ENCODE peak calls at places on chromosomes 6 and 20, in five cellular contexts. One of them, this sample, is unnamed.

GRCh38 chr20:3800878-3801260 is 4.8 kb downstream of the CDC25B start:
- DNase-seq in GM12878: no peak
- DNase-seq in Caco-2: no peak
- DNase-seq in pancreas: no peak
- DNase-seq in Calu3: no peak
- DNase-seq in this sample: no peak

GRCh38 chr6:150471276-150471675 is 102.5 kb downstream of the IYD start:
- DNase-seq in Caco-2: no peak
- DNase-seq in GM12878: no peak
- DNase-seq in Calu3: no peak
- DNase-seq in pancreas: no peak
- DNase-seq in this sample: no peak

GRCh38 chr6:113645576-113645970 is 211.6 kb upstream of the MARCKS start:
- DNase-seq in GM12878: no peak
- DNase-seq in Calu3: no peak
- DNase-seq in Caco-2: peak; percentile 67
- DNase-seq in pancreas: no peak
- DNase-seq in this sample: peak; percentile 74

GRCh38 chr6:25623874-25624273 is 28.1 kb upstream of the SCGN start:
- DNase-seq in GM12878: no peak
- DNase-seq in pancreas: no peak
- DNase-seq in Calu3: no peak
- DNase-seq in Caco-2: no peak
- DNase-seq in this sample: peak; percentile 19

GRCh38 chr20:54188132-54188835 is 14.5 kb upstream of the CYP24A1 start:
- DNase-seq in pancreas: no peak
- DNase-seq in Caco-2: peak; percentile 29
- DNase-seq in Calu3: no peak
- DNase-seq in GM12878: no peak
- DNase-seq in this sample: no peak

GRCh38 chr20:64038579-64039292 is 2.8 kb downstream of the C20orf204 start:
- DNase-seq in Caco-2: peak; percentile 97
- DNase-seq in pancreas: peak; percentile 69
- DNase-seq in GM12878: no peak
- DNase-seq in Calu3: peak; percentile 94
- DNase-seq in this sample: peak; percentile 65

GRCh38 chr6:27168108-27168507 is 79.4 kb upstream of the PRSS16 start:
- DNase-seq in GM12878: no peak
- DNase-seq in pancreas: no peak
- DNase-seq in Caco-2: no peak
- DNase-seq in Calu3: no peak
- DNase-seq in this sample: no peak

GRCh38 chr6:74834967-74835366 is 370.9 kb downstream of the COL12A1 start:
- DNase-seq in pancreas: no peak
- DNase-seq in Caco-2: no peak
- DNase-seq in GM12878: no peak
- DNase-seq in Calu3: no peak
- DNase-seq in this sample: no peak

GRCh38 chr6:74785236-74785635 is 420.6 kb downstream of the COL12A1 start:
- DNase-seq in GM12878: no peak
- DNase-seq in Calu3: no peak
- DNase-seq in Caco-2: no peak
- DNase-seq in pancreas: no peak
- DNase-seq in this sample: peak; percentile 12

GRCh38 chr6:137849709-137850093 is 17.4 kb upstream of the TNFAIP3 start:
- DNase-seq in GM12878: no peak
- DNase-seq in Caco-2: no peak
- DNase-seq in Calu3: no peak
- DNase-seq in pancreas: no peak
- DNase-seq in this sample: peak; percentile 39

GRCh38 chr6:56845027-56845426 is 109.9 kb upstream of the BEND6 start:
- DNase-seq in pancreas: no peak
- DNase-seq in Calu3: no peak
- DNase-seq in GM12878: no peak
- DNase-seq in Caco-2: no peak
- DNase-seq in this sample: no peak

GRCh38 chr6:130046711-130047439 is 28.5 kb downstream of the L3MBTL3 start:
- DNase-seq in pancreas: no peak
- DNase-seq in GM12878: no peak
- DNase-seq in Calu3: no peak
- DNase-seq in Caco-2: no peak
- DNase-seq in this sample: peak; percentile 35
- TF ChIP-seq CTCF in pancreas: no peak
- TF ChIP-seq CTCF in GM12878: no peak
- TF ChIP-seq CTCF in Calu3: no peak
- TF ChIP-seq CTCF in Caco-2: no peak
- TF ChIP-seq CTCF in this sample: no peak

GRCh38 chr20:1396702-1397101 is 3.8 kb upstream of the FKBP1A start:
- DNase-seq in GM12878: no peak
- DNase-seq in pancreas: no peak
- DNase-seq in Caco-2: no peak
- DNase-seq in Calu3: no peak
- DNase-seq in this sample: no peak

GRCh38 chr20:1401431-1401907 is 8.6 kb upstream of the FKBP1A start:
- DNase-seq in Calu3: no peak
- DNase-seq in Caco-2: no peak
- DNase-seq in GM12878: no peak
- DNase-seq in pancreas: no peak
- DNase-seq in this sample: no peak

GRCh38 chr20:1393507-1393882 is 641 bp upstream of the FKBP1A start:
- DNase-seq in GM12878: no peak
- DNase-seq in Caco-2: no peak
- DNase-seq in Calu3: no peak
- DNase-seq in pancreas: no peak
- DNase-seq in this sample: no peak

GRCh38 chr20:1396264-1396663 is 3.4 kb upstream of the FKBP1A start:
- DNase-seq in GM12878: no peak
- DNase-seq in Caco-2: no peak
- DNase-seq in Calu3: no peak
- DNase-seq in pancreas: no peak
- DNase-seq in this sample: no peak

GRCh38 chr20:1397710-1398109 is 4.9 kb upstream of the FKBP1A start:
- DNase-seq in Caco-2: no peak
- DNase-seq in GM12878: no peak
- DNase-seq in pancreas: no peak
- DNase-seq in Calu3: no peak
- DNase-seq in this sample: peak; percentile 58
- TF ChIP-seq CTCF in Caco-2: no peak
- TF ChIP-seq CTCF in GM12878: peak; percentile 8
- TF ChIP-seq CTCF in pancreas: no peak
- TF ChIP-seq CTCF in Calu3: no peak
- TF ChIP-seq CTCF in this sample: peak; percentile 42

DNA sequence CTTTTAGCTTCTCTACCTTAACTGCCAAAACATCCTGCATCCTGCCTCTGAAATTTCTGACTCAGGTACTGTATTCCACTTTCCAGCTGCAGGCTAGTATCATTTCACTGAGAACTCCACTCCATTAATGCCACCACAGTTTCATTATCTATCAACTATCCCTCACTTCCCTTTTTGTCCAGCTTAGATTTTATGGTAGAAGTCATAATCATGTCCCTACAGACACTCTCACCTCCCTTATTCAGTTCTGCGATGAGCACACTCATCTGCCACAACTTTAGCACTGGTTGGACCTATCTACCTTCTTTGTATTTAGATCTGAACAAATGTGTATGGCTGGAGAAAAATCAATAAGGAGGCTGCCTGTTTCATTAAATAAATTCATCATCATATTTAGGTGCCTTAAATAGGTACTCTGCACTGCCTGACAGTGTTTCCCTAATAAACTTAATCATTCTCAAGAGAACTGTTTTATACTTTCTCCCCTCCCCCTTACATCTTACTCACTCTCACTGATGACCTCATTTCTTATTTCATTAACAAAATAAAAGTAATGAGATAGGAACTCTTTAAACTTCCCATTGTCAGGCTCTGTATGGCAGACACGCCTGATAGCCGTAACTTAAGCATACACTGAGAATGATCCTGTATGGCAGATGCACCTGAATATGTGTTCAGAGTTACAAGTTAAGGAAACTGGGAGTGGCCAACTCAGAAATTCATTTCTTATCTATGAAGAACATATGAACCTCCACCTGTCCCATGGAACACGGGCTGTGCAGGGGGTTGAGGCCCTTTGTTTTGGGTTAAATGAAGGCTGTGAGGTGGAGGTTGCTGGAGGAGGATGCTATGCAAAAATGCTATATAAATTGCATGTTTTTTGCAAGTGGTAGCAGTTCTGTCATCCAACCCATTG is 95.3 kb upstream of the MAN1A1 start:
- DNase-seq in Calu3: no peak
- DNase-seq in Caco-2: no peak
- DNase-seq in GM12878: no peak
- DNase-seq in pancreas: no peak
- DNase-seq in this sample: peak; percentile 19
- TF ChIP-seq CTCF in Calu3: no peak
- TF ChIP-seq CTCF in Caco-2: no peak
- TF ChIP-seq CTCF in GM12878: no peak
- TF ChIP-seq CTCF in pancreas: no peak
- TF ChIP-seq CTCF in this sample: no peak

GRCh38 chr6:51554029-51554428 is 533.4 kb downstream of the PKHD1 start:
- DNase-seq in Caco-2: no peak
- DNase-seq in pancreas: no peak
- DNase-seq in Calu3: no peak
- DNase-seq in GM12878: no peak
- DNase-seq in this sample: no peak

GRCh38 chr6:51553246-51554015 is 534.0 kb downstream of the PKHD1 start:
- DNase-seq in Caco-2: no peak
- DNase-seq in GM12878: no peak
- DNase-seq in pancreas: no peak
- DNase-seq in Calu3: no peak
- DNase-seq in this sample: no peak

GRCh38 chr6:51562198-51562597 is 525.2 kb downstream of the PKHD1 start:
- DNase-seq in pancreas: no peak
- DNase-seq in Calu3: no peak
- DNase-seq in Caco-2: no peak
- DNase-seq in GM12878: peak; percentile 19
- DNase-seq in this sample: no peak

DNA sequence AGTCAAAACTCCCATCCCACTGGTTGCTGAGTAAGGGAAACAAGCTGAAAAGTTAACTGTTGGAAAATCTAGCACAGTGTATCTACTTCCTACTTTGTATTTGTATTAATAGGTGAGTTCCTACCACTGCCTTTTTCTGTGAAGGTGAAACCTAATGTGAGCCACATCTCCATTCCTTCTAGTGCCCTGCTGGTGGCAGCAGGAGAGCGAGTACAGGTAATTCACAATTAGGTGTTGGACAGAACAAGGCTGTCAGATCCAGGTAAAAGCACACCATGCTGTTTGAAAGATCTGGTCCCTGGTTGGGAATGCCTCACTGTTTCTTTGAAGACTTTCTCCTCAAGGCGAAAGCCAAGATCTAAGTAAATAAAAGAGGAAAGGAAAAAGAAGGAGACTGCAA is 528.4 kb downstream of the PKHD1 start:
- DNase-seq in pancreas: no peak
- DNase-seq in GM12878: no peak
- DNase-seq in Caco-2: peak; percentile 29
- DNase-seq in Calu3: peak; percentile 30
- DNase-seq in this sample: no peak
- TF ChIP-seq CTCF in pancreas: no peak
- TF ChIP-seq CTCF in GM12878: no peak
- TF ChIP-seq CTCF in Caco-2: peak; percentile 54
- TF ChIP-seq CTCF in Calu3: peak; percentile 33
- TF ChIP-seq CTCF in this sample: no peak

GRCh38 chr6:34150766-34151165 is 4.9 kb upstream of the GRM4 start:
- DNase-seq in Caco-2: no peak
- DNase-seq in GM12878: no peak
- DNase-seq in Calu3: no peak
- DNase-seq in pancreas: no peak
- DNase-seq in this sample: no peak

GRCh38 chr6:34152806-34153565 is 7.1 kb upstream of the GRM4 start:
- DNase-seq in Caco-2: no peak
- DNase-seq in GM12878: no peak
- DNase-seq in Calu3: no peak
- DNase-seq in pancreas: no peak
- DNase-seq in this sample: no peak

GRCh38 chr6:34152042-34152524 is 6.2 kb upstream of the GRM4 start:
- DNase-seq in Calu3: no peak
- DNase-seq in pancreas: no peak
- DNase-seq in GM12878: no peak
- DNase-seq in Caco-2: no peak
- DNase-seq in this sample: no peak

GRCh38 chr6:34149831-34150400 is 4.0 kb upstream of the GRM4 start:
- DNase-seq in pancreas: no peak
- DNase-seq in Calu3: no peak
- DNase-seq in GM12878: no peak
- DNase-seq in Caco-2: no peak
- DNase-seq in this sample: no peak

GRCh38 chr6:34151321-34152041 is 5.6 kb upstream of the GRM4 start:
- DNase-seq in pancreas: no peak
- DNase-seq in Calu3: peak; percentile 75
- DNase-seq in Caco-2: peak; percentile 43
- DNase-seq in GM12878: no peak
- DNase-seq in this sample: no peak
- TF ChIP-seq CTCF in pancreas: no peak
- TF ChIP-seq CTCF in Calu3: peak; percentile 71
- TF ChIP-seq CTCF in Caco-2: peak; percentile 46
- TF ChIP-seq CTCF in GM12878: no peak
- TF ChIP-seq CTCF in this sample: no peak

GRCh38 chr6:30238178-30238795 is 25.1 kb upstream of the TRIM26 start:
- DNase-seq in GM12878: no peak
- DNase-seq in Caco-2: peak; percentile 51
- DNase-seq in pancreas: no peak
- DNase-seq in Calu3: peak; percentile 49
- DNase-seq in this sample: peak; percentile 40
- TF ChIP-seq CTCF in GM12878: peak; percentile 52
- TF ChIP-seq CTCF in Caco-2: peak; percentile 67
- TF ChIP-seq CTCF in pancreas: no peak
- TF ChIP-seq CTCF in Calu3: peak; percentile 29
- TF ChIP-seq CTCF in this sample: peak; percentile 62

GRCh38 chr6:109235639-109236038 is 140.3 kb downstream of the CEP57L1 start:
- DNase-seq in Calu3: no peak
- DNase-seq in Caco-2: no peak
- DNase-seq in pancreas: no peak
- DNase-seq in GM12878: no peak
- DNase-seq in this sample: no peak

GRCh38 chr6:109237986-109238329 is 142.7 kb downstream of the CEP57L1 start:
- DNase-seq in Calu3: no peak
- DNase-seq in GM12878: no peak
- DNase-seq in Caco-2: no peak
- DNase-seq in pancreas: no peak
- DNase-seq in this sample: no peak

GRCh38 chr6:109238405-109238804 is 143.1 kb downstream of the CEP57L1 start:
- DNase-seq in Calu3: no peak
- DNase-seq in pancreas: no peak
- DNase-seq in GM12878: no peak
- DNase-seq in Caco-2: no peak
- DNase-seq in this sample: peak; percentile 68

GRCh38 chr6:109237082-109237985 is 142.0 kb downstream of the CEP57L1 start:
- DNase-seq in pancreas: no peak
- DNase-seq in Calu3: no peak
- DNase-seq in GM12878: no peak
- DNase-seq in Caco-2: no peak
- DNase-seq in this sample: peak; percentile 73

GRCh38 chr6:109236140-109237081 is 141.1 kb downstream of the CEP57L1 start:
- DNase-seq in Caco-2: peak; percentile 27
- DNase-seq in Calu3: no peak
- DNase-seq in pancreas: peak; percentile 44
- DNase-seq in GM12878: no peak
- DNase-seq in this sample: no peak
- TF ChIP-seq CTCF in Caco-2: peak; percentile 24
- TF ChIP-seq CTCF in Calu3: no peak
- TF ChIP-seq CTCF in pancreas: no peak
- TF ChIP-seq CTCF in GM12878: peak; percentile 34
- TF ChIP-seq CTCF in this sample: no peak